ENCODE peak calls at places on chromosomes 11 and 22, in four cellular contexts. X, E, V and U are unnamed samples.

GRCh38 chr22:36829370-36830002 is 12.7 kb upstream of the PVALB start:
- DNase-seq in X (no peak), E (no peak), V (no peak), U (no peak)

GRCh38 chr11:68762481-68762880 is 11.2 kb upstream of the TESMIN start:
- DNase-seq in X (no peak), E (no peak), V (no peak), U (no peak)

GRCh38 chr22:22855617-22856308 is 31.9 kb upstream of the IGLL5 start:
- DNase-seq in X (no peak), E (peak; percentile 71), V (no peak), U (no peak)

GRCh38 chr11:95585071-95585751 is 204.4 kb downstream of the FAM76B start:
- DNase-seq in X (no peak), E (no peak), V (no peak), U (no peak)

GRCh38 chr22:35275580-35275979 is 18.3 kb downstream of the HMGXB4 start:
- DNase-seq in X (no peak), E (no peak), V (no peak), U (no peak)

GRCh38 chr11:64960719-64961118 is 11.2 kb downstream of the MAJIN start:
- DNase-seq in X (no peak), E (no peak), V (no peak), U (no peak)

GRCh38 chr22:21949569-21949918 is 3.1 kb downstream of the PPM1F start:
- DNase-seq in X (no peak), E (no peak), V (no peak), U (no peak)

GRCh38 chr11:86443415-86443814 is 68.7 kb downstream of the CCDC81 start:
- DNase-seq in X (no peak), E (no peak), V (no peak), U (no peak)

GRCh38 chr11:47243454-47243853 is 5.2 kb downstream of the ACP2 start:
- DNase-seq in X (no peak), E (no peak), V (no peak), U (no peak)

GRCh38 chr22:44455963-44456358 is 42.1 kb downstream of the RTL6 start:
- DNase-seq in X (no peak), E (no peak), V (no peak), U (no peak)

GRCh38 chr22:49271831-49272230 is 555.8 kb downstream of the BRD1 start:
- DNase-seq in X (no peak), E (no peak), V (no peak), U (no peak)

GRCh38 chr22:38207898-38208432 is 6.2 kb downstream of the MAFF start:
- DNase-seq in X (no peak), E (no peak), V (no peak), U (no peak)

GRCh38 chr11:3146612-3147256 is 18.4 kb downstream of the OSBPL5 start:
- DNase-seq in X (no peak), E (no peak), V (no peak), U (no peak)

GRCh38 chr11:61642162-61642561 is 38.0 kb upstream of the DAGLA start:
- DNase-seq in X (no peak), E (no peak), V (no peak), U (no peak)

GRCh38 chr22:41603873-41604332 is 14.3 kb upstream of the PMM1 start:
- DNase-seq in X (no peak), E (no peak), V (no peak), U (no peak)

GRCh38 chr11:132973686-132974085 is 558.6 kb downstream of the OPCML start:
- DNase-seq in X (no peak), E (no peak), V (no peak), U (no peak)

GRCh38 chr22:35230839-35231584 is 26.3 kb upstream of the HMGXB4 start:
- DNase-seq in X (no peak), E (peak; percentile 49), V (no peak), U (no peak)

GRCh38 chr11:118265954-118266353 is 1.9 kb upstream of the MPZL2 start:
- DNase-seq in X (no peak), E (no peak), V (no peak), U (no peak)

GRCh38 chr11:48104562-48104924 is 112.1 kb upstream of the OR4B1 start:
- DNase-seq in X (no peak), E (no peak), V (no peak), U (no peak)

GRCh38 chr11:6548121-6548520 is 51.0 kb downstream of the DNHD1 start:
- DNase-seq in X (no peak), E (no peak), V (no peak), U (no peak)

GRCh38 chr22:50018608-50019291 is 6.2 kb upstream of the IL17REL start:
- DNase-seq in X (no peak), E (no peak), V (no peak), U (no peak)

GRCh38 chr11:70823771-70824170 is 425.4 kb downstream of the CTTN start:
- DNase-seq in X (no peak), E (no peak), V (no peak), U (no peak)

GRCh38 chr11:74679513-74679865 is 51.7 kb downstream of the CHRDL2 start:
- DNase-seq in X (no peak), E (no peak), V (no peak), U (no peak)

GRCh38 chr11:110279881-110280280 is 16.5 kb downstream of the RDX start:
- DNase-seq in X (no peak), E (no peak), V (no peak), U (no peak)

GRCh38 chr11:110286298-110287040 is 9.9 kb downstream of the RDX start:
- DNase-seq in X (no peak), E (no peak), V (no peak), U (no peak)

GRCh38 chr11:110287537-110287936 is 8.9 kb downstream of the RDX start:
- DNase-seq in X (no peak), E (no peak), V (no peak), U (no peak)

GRCh38 chr11:110289472-110289871 is 6.9 kb downstream of the RDX start:
- DNase-seq in X (no peak), E (no peak), V (no peak), U (no peak)

DNA sequence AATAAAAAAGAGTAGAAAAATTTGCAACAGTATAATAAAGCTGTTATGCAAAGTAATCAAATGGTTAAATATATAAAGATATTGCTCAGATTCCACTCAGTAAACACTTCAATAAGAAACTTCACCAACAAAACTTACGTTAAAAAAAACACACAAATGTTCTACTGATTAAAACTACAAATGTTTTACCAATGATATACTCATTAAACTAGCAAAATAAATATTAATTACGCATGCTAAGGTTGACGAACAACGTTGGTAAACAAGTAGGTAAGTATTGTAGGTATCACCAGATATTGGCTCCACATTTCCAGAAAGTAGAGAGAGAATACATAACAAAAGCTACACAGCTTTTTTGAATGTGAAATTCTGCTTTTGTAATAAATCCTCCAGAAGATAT is 12.6 kb downstream of the RDX start:
- DNase-seq in X (no peak), E (no peak), V (no peak), U (no peak)
- H3K4me1 ChIP-seq in X (peaks cover 10% of the 10 kb centered on the region), E (no peaks in the 10 kb centered on the region), V (peaks cover 18% of the 10 kb centered on the region), U (peaks cover 1% of the 10 kb centered on the region)

DNA sequence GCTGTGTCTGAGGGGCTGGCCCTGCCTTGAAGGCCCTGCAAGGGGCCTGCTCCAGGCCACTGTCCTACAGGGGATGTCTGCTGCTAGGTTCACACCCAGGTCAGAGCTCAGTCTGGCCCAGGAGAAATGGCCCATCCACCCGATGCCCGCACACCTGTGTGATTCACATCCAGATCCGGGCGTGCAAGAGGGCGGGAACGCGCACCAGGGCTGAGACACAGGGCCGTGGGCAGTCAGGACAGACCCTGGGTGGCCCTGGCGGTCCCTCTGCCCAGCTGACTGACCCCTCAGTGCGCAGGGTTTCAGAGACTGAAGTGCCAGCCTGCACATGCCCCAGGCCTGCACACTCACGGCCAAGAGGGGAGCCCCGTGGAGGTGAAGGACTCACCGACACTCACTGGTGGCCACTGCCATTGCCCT is 7.4 kb downstream of the TOLLIP start:
- DNase-seq in X (no peak), E (no peak), V (no peak), U (no peak)
- H3K4me1 ChIP-seq in X (peaks cover 68% of the 10 kb centered on the region), E (no peaks in the 10 kb centered on the region), V (peaks cover 4% of the 10 kb centered on the region), U (no peaks in the 10 kb centered on the region)

GRCh38 chr11:60561254-60561653 is 46.1 kb downstream of the MS4A13 start:
- DNase-seq in X (no peak), E (no peak), V (no peak), U (no peak)
- H3K4me1 ChIP-seq in X (no peaks in the 10 kb centered on the region), E (no peaks in the 10 kb centered on the region), V (no peaks in the 10 kb centered on the region), U (no peaks in the 10 kb centered on the region)

DNA sequence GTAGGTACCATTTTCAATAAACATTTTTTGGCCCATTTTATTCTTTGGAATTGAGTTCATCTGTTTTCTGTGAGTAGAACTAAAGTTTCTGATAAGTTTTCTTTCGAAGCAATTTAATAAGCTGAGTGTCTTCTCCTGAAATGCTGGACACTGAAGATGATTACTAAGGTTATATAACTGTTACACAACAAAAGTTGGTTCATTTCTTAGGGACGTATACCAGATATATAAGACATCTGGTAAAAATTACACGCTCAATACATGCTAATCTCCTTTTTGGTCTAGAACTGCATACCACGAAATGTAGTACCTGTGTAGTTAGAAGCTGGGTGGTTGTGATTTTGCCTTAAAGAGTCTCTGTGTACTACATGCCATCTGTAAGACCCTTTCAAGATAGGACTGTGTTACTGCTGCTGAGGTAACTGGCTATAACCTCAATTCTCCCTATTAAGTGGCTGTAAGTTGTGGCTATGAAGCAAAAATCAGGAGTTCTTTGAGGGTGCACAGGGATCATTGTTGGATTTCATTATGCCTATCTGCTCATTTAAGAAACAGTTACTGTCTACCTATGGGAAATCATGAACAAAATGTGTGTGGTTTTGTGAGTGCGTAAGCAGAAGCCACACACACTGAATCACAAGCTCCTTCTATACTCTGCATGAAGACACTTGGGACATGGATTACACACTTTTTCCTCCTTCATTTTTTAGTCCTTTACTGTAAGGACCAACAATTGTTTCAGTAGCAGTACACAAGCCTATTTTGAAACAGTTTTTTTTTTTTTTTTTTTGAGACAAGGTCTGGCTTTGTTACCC is 195.8 kb downstream of the SWAP70 start:
- DNase-seq in X (no peak), E (no peak), V (no peak), U (no peak)
- H3K4me1 ChIP-seq in X (no peaks in the 10 kb centered on the region), E (no peaks in the 10 kb centered on the region), V (peaks cover 58% of the 10 kb centered on the region), U (peaks cover 1% of the 10 kb centered on the region)